ENCODE peak calls at places on chromosomes 16 and 17, in six cellular contexts. One of them, this sample, is unnamed.

GRCh38 chr17:36941265-36942021 is 4.2 kb downstream of the LHX1 start:
- DNase-seq in A549: no peak
- DNase-seq in AG04450: no peak
- DNase-seq in mesendoderm: no peak
- DNase-seq in tibial nerve: no peak
- DNase-seq in left ventricle myocardium inferior: no peak
- DNase-seq in this sample: no peak

GRCh38 chr16:86701286-86701975 is 123.1 kb downstream of the FOXL1 start:
- DNase-seq in mesendoderm: no peak
- DNase-seq in AG04450: no peak
- DNase-seq in A549: no peak
- DNase-seq in tibial nerve: no peak
- DNase-seq in left ventricle myocardium inferior: no peak
- DNase-seq in this sample: no peak

GRCh38 chr17:50052822-50053653 is 2.9 kb upstream of the ITGA3 start:
- DNase-seq in A549: no peak
- DNase-seq in mesendoderm: no peak
- DNase-seq in tibial nerve: no peak
- DNase-seq in left ventricle myocardium inferior: peak
- DNase-seq in AG04450: no peak
- DNase-seq in this sample: peak

GRCh38 chr16:73771196-73771595 is 525.4 kb upstream of the PSMD7 start:
- DNase-seq in A549: no peak
- DNase-seq in left ventricle myocardium inferior: no peak
- DNase-seq in mesendoderm: no peak
- DNase-seq in tibial nerve: no peak
- DNase-seq in AG04450: no peak
- DNase-seq in this sample: no peak

GRCh38 chr16:23258919-23259237 is 43.2 kb upstream of the SCNN1B start:
- DNase-seq in mesendoderm: no peak
- DNase-seq in AG04450: no peak
- DNase-seq in left ventricle myocardium inferior: no peak
- DNase-seq in tibial nerve: no peak
- DNase-seq in A549: no peak
- DNase-seq in this sample: no peak

GRCh38 chr17:75047398-75048098 is 523 bp downstream of the KCTD2 start:
- DNase-seq in A549: no peak
- DNase-seq in left ventricle myocardium inferior: peak
- DNase-seq in AG04450: no peak
- DNase-seq in tibial nerve: peak
- DNase-seq in mesendoderm: no peak
- DNase-seq in this sample: peak

GRCh38 chr16:12141073-12141472 is 164.5 kb downstream of the SNX29 start:
- DNase-seq in tibial nerve: no peak
- DNase-seq in mesendoderm: no peak
- DNase-seq in A549: no peak
- DNase-seq in left ventricle myocardium inferior: no peak
- DNase-seq in AG04450: no peak
- DNase-seq in this sample: no peak

GRCh38 chr17:29151567-29151966 is 28.6 kb downstream of the MYO18A start:
- DNase-seq in AG04450: no peak
- DNase-seq in A549: peak
- DNase-seq in tibial nerve: no peak
- DNase-seq in left ventricle myocardium inferior: no peak
- DNase-seq in mesendoderm: peak
- DNase-seq in this sample: no peak

GRCh38 chr16:22813223-22813945 is 578 bp upstream of the HS3ST2 start:
- DNase-seq in AG04450: no peak
- DNase-seq in A549: no peak
- DNase-seq in tibial nerve: no peak
- DNase-seq in mesendoderm: peak
- DNase-seq in left ventricle myocardium inferior: peak
- DNase-seq in this sample: peak

GRCh38 chr16:269061-269796 is 6.5 kb downstream of the RGS11 start:
- DNase-seq in A549: no peak
- DNase-seq in tibial nerve: no peak
- DNase-seq in mesendoderm: no peak
- DNase-seq in left ventricle myocardium inferior: no peak
- DNase-seq in AG04450: no peak
- DNase-seq in this sample: no peak
- H3K27ac ChIP-seq in A549: no peak
- H3K27ac ChIP-seq in tibial nerve: peak
- H3K27ac ChIP-seq in mesendoderm: no peak
- H3K27ac ChIP-seq in left ventricle myocardium inferior: no peak
- H3K27ac ChIP-seq in AG04450: no peak
- H3K27ac ChIP-seq in this sample: no peak

DNA sequence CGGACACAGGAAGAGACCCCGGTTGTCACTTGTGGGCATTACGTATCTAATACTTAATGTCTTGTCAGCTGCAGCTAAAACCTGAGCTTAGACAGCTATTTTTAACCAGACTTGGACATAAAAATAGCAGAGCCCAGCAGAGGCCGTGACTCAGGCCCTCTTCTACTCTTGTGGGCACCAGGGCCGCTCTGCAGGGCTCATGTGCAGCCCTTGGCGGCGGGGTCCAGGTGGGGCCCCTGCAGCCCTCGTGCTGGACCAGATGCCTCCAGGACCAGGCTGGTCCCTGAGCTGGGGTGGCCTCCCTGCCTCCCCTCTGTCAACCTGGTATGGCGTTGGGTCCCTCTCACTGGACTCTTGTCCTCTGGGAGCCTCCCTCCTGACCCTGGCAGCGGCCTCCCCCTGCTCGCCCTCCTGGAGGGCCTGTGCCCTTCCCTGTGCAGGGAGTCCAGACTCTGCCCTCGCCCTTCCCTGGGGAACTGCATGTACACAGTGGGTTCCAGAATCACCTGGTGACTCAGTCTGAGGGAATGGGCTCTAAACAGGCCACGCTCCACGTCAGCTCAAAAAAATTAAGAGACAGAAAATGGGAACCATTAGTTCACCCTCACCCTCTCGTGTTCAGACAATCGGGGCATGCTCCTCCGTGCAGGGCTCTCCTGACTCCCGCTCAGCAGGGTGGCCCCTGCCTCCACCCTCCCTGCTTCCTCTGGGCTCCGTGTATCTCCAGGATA is 9.7 kb downstream of the CDK5R1 start:
- DNase-seq in left ventricle myocardium inferior: no peak
- DNase-seq in mesendoderm: no peak
- DNase-seq in AG04450: peak
- DNase-seq in tibial nerve: no peak
- DNase-seq in A549: no peak
- DNase-seq in this sample: no peak
- H3K27ac ChIP-seq in left ventricle myocardium inferior: peak
- H3K27ac ChIP-seq in mesendoderm: no peak
- H3K27ac ChIP-seq in AG04450: peak
- H3K27ac ChIP-seq in tibial nerve: no peak
- H3K27ac ChIP-seq in A549: peak
- H3K27ac ChIP-seq in this sample: no peak

GRCh38 chr16:495127-495748 is 32.3 kb upstream of the CAPN15 start:
- DNase-seq in mesendoderm: peak
- DNase-seq in left ventricle myocardium inferior: no peak
- DNase-seq in AG04450: peak
- DNase-seq in A549: peak
- DNase-seq in tibial nerve: peak
- DNase-seq in this sample: peak

GRCh38 chr16:489606-490005 is 37.9 kb upstream of the CAPN15 start:
- DNase-seq in mesendoderm: no peak
- DNase-seq in AG04450: no peak
- DNase-seq in left ventricle myocardium inferior: no peak
- DNase-seq in A549: no peak
- DNase-seq in tibial nerve: no peak
- DNase-seq in this sample: no peak

GRCh38 chr16:491225-491919 is 36.1 kb upstream of the CAPN15 start:
- DNase-seq in A549: no peak
- DNase-seq in left ventricle myocardium inferior: no peak
- DNase-seq in tibial nerve: no peak
- DNase-seq in mesendoderm: no peak
- DNase-seq in AG04450: no peak
- DNase-seq in this sample: peak

GRCh38 chr16:492211-492875 is 35.2 kb upstream of the CAPN15 start:
- DNase-seq in tibial nerve: no peak
- DNase-seq in A549: no peak
- DNase-seq in left ventricle myocardium inferior: no peak
- DNase-seq in AG04450: no peak
- DNase-seq in mesendoderm: no peak
- DNase-seq in this sample: peak

GRCh38 chr16:490768-491167 is 36.7 kb upstream of the CAPN15 start:
- DNase-seq in left ventricle myocardium inferior: no peak
- DNase-seq in AG04450: no peak
- DNase-seq in mesendoderm: no peak
- DNase-seq in A549: no peak
- DNase-seq in tibial nerve: no peak
- DNase-seq in this sample: no peak
- H3K27ac ChIP-seq in left ventricle myocardium inferior: no peak
- H3K27ac ChIP-seq in AG04450: no peak
- H3K27ac ChIP-seq in mesendoderm: no peak
- H3K27ac ChIP-seq in A549: no peak
- H3K27ac ChIP-seq in tibial nerve: no peak
- H3K27ac ChIP-seq in this sample: no peak

GRCh38 chr17:81294512-81295030 is 536 bp downstream of the SLC38A10 start:
- DNase-seq in AG04450: no peak
- DNase-seq in left ventricle myocardium inferior: peak
- DNase-seq in tibial nerve: no peak
- DNase-seq in mesendoderm: no peak
- DNase-seq in A549: peak
- DNase-seq in this sample: peak
- H3K27ac ChIP-seq in AG04450: peak
- H3K27ac ChIP-seq in left ventricle myocardium inferior: peak
- H3K27ac ChIP-seq in tibial nerve: peak
- H3K27ac ChIP-seq in mesendoderm: peak
- H3K27ac ChIP-seq in A549: peak
- H3K27ac ChIP-seq in this sample: peak

GRCh38 chr16:79466111-79466510 is 134.4 kb downstream of the MAF start:
- DNase-seq in A549: no peak
- DNase-seq in AG04450: no peak
- DNase-seq in mesendoderm: no peak
- DNase-seq in left ventricle myocardium inferior: no peak
- DNase-seq in tibial nerve: no peak
- DNase-seq in this sample: no peak
- H3K27ac ChIP-seq in A549: no peak
- H3K27ac ChIP-seq in AG04450: no peak
- H3K27ac ChIP-seq in mesendoderm: no peak
- H3K27ac ChIP-seq in left ventricle myocardium inferior: no peak
- H3K27ac ChIP-seq in tibial nerve: no peak
- H3K27ac ChIP-seq in this sample: no peak

DNA sequence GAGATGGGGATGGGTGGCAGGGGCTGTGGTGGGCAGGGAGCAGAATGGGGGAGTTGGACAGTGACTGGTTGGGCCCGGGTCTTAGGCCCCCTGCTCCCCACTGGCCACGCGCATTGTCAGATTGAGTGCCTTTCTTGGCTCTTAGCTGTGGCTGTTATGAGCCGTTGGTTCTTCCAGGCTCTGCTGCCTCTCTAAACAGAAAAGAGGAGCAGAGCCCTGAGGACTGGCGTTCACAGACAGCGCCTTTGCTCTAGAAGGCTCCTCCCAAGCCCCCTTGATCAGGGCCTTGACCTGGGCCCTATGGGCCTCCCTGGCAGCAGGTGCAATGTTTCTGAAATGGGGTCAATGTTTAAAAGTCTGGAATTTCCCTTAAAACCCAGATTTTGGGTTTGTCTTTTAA is 14.8 kb upstream of the NUDT16L1 start:
- DNase-seq in left ventricle myocardium inferior: no peak
- DNase-seq in tibial nerve: no peak
- DNase-seq in mesendoderm: no peak
- DNase-seq in AG04450: no peak
- DNase-seq in A549: no peak
- DNase-seq in this sample: no peak
- H3K27ac ChIP-seq in left ventricle myocardium inferior: peak
- H3K27ac ChIP-seq in tibial nerve: peak
- H3K27ac ChIP-seq in mesendoderm: no peak
- H3K27ac ChIP-seq in AG04450: no peak
- H3K27ac ChIP-seq in A549: no peak
- H3K27ac ChIP-seq in this sample: no peak

DNA sequence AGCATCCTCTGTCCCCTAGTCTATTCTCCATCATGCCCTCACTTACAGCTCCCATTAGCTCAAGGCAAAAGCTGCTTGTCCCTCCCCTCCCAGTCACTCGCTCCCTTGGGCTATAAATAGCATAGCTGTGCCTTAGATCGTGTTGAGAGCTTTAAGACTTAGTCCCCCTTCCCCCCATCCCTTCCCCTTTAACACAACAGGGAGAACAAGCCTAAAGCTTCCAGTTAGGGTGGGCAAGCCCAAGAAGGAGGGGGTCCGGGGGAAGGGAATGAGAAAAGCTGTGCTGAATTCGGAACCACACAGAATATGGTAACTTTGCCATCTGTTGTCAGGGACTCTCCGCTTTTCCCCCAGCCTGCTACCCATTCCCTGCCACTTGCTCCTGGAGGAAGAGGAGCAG is 4.9 kb upstream of the HIGD1B start:
- DNase-seq in A549: no peak
- DNase-seq in tibial nerve: no peak
- DNase-seq in mesendoderm: peak
- DNase-seq in AG04450: no peak
- DNase-seq in left ventricle myocardium inferior: no peak
- DNase-seq in this sample: no peak
- H3K27ac ChIP-seq in A549: no peak
- H3K27ac ChIP-seq in tibial nerve: no peak
- H3K27ac ChIP-seq in mesendoderm: no peak
- H3K27ac ChIP-seq in AG04450: no peak
- H3K27ac ChIP-seq in left ventricle myocardium inferior: peak
- H3K27ac ChIP-seq in this sample: no peak

DNA sequence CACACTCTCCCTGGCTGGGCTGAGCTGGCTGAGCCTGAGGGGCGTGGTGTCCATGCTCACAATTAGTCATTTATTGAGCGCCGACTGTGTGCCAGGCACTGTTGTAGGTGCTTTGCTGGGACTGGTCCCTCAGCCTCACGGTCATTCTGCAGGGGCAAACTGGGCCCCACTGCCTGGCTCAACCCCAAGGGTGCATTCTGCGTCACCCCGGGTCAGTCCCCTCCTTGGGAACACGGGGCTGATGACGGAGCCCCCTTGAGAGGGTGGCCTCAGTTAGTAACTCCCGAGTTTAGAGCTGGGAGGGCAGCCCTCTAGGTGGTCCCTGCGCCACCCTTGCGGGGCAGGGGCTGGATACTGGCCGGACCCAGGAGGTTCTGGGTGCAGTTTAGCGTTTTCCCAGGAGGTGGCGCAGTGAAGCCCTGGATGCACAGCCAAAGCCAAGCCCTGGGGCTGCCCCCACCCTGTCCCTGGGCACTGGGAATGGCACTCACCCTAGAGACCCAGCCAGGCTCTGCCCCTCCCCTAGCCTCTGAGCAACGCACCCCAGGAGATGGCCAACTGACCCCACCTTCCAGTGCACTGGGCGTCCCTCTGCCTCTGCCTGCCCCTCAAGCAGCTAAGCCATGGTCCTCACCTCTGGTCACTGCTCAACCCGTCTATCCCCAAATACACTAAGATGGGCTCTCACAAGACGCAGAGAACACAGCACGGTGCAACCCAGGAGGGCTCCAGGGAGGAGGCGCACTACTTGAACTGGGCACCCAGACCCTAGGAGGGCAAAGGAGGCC is 243.2 kb upstream of the GSE1 start:
- DNase-seq in tibial nerve: peak
- DNase-seq in mesendoderm: peak
- DNase-seq in A549: peak
- DNase-seq in AG04450: no peak
- DNase-seq in left ventricle myocardium inferior: peak
- DNase-seq in this sample: peak
- H3K27ac ChIP-seq in tibial nerve: peak
- H3K27ac ChIP-seq in mesendoderm: no peak
- H3K27ac ChIP-seq in A549: no peak
- H3K27ac ChIP-seq in AG04450: no peak
- H3K27ac ChIP-seq in left ventricle myocardium inferior: no peak
- H3K27ac ChIP-seq in this sample: peak